ENCODE peak calls at places on chromosome 13, in five cellular contexts. One of them, this sample, is unnamed. For H3K4me1, the result is how much of the 10 kb centered on the place peaks cover.

GRCh38 chr13:76888421-76888820 is 2.2 kb upstream of the KCTD12 start:
- DNase-seq in left ventricle myocardium inferior: no peak
- DNase-seq in H9: no peak
- DNase-seq in aorta: no peak
- DNase-seq in ascending aorta: no peak
- DNase-seq in this sample: no peak

GRCh38 chr13:51731759-51732158 is 72.2 kb downstream of the DHRS12 start:
- DNase-seq in ascending aorta: no peak
- DNase-seq in left ventricle myocardium inferior: no peak
- DNase-seq in aorta: no peak
- DNase-seq in H9: no peak
- DNase-seq in this sample: no peak

GRCh38 chr13:105773887-105774538 is 761.4 kb downstream of the EFNB2 start:
- DNase-seq in aorta: no peak
- DNase-seq in left ventricle myocardium inferior: no peak
- DNase-seq in H9: no peak
- DNase-seq in ascending aorta: no peak
- DNase-seq in this sample: no peak

GRCh38 chr13:53198017-53198416 is 169.4 kb downstream of the OLFM4 start:
- DNase-seq in ascending aorta: no peak
- DNase-seq in H9: no peak
- DNase-seq in aorta: no peak
- DNase-seq in left ventricle myocardium inferior: no peak
- DNase-seq in this sample: no peak

GRCh38 chr13:51539887-51540286 is 44.4 kb upstream of the WDFY2 start:
- DNase-seq in left ventricle myocardium inferior: no peak
- DNase-seq in ascending aorta: no peak
- DNase-seq in H9: no peak
- DNase-seq in aorta: no peak
- DNase-seq in this sample: no peak

GRCh38 chr13:114096811-114097503 is 35.5 kb downstream of the RASA3 start:
- DNase-seq in ascending aorta: peak
- DNase-seq in H9: no peak
- DNase-seq in left ventricle myocardium inferior: no peak
- DNase-seq in aorta: peak
- DNase-seq in this sample: peak

GRCh38 chr13:65789815-65790214 is 1440.3 kb downstream of the PCDH9 start:
- DNase-seq in aorta: no peak
- DNase-seq in left ventricle myocardium inferior: no peak
- DNase-seq in ascending aorta: no peak
- DNase-seq in H9: no peak
- DNase-seq in this sample: no peak

GRCh38 chr13:91381371-91381770 is 17.1 kb upstream of the GPC5 start:
- DNase-seq in left ventricle myocardium inferior: no peak
- DNase-seq in H9: no peak
- DNase-seq in ascending aorta: no peak
- DNase-seq in aorta: no peak
- DNase-seq in this sample: no peak

GRCh38 chr13:31369213-31369612 is 169.4 kb downstream of the B3GLCT start:
- DNase-seq in H9: no peak
- DNase-seq in aorta: no peak
- DNase-seq in ascending aorta: no peak
- DNase-seq in left ventricle myocardium inferior: no peak
- DNase-seq in this sample: no peak

GRCh38 chr13:30222253-30222652 is 85.1 kb downstream of the KATNAL1 start:
- DNase-seq in H9: no peak
- DNase-seq in ascending aorta: no peak
- DNase-seq in left ventricle myocardium inferior: no peak
- DNase-seq in aorta: no peak
- DNase-seq in this sample: no peak

GRCh38 chr13:24865158-24865557 is 101.2 kb downstream of the RNF17 start:
- DNase-seq in left ventricle myocardium inferior: no peak
- DNase-seq in aorta: no peak
- DNase-seq in H9: no peak
- DNase-seq in ascending aorta: no peak
- DNase-seq in this sample: no peak

GRCh38 chr13:47897411-47898050 is 103.5 kb downstream of the SUCLA2 start:
- DNase-seq in left ventricle myocardium inferior: no peak
- DNase-seq in H9: peak
- DNase-seq in ascending aorta: no peak
- DNase-seq in aorta: no peak
- DNase-seq in this sample: no peak

GRCh38 chr13:31035162-31035951 is 102.9 kb downstream of the TEX26 start:
- DNase-seq in ascending aorta: peak
- DNase-seq in H9: no peak
- DNase-seq in left ventricle myocardium inferior: no peak
- DNase-seq in aorta: no peak
- DNase-seq in this sample: no peak

GRCh38 chr13:88071371-88071770 is 400.2 kb downstream of the SLITRK5 start:
- DNase-seq in left ventricle myocardium inferior: no peak
- DNase-seq in aorta: no peak
- DNase-seq in H9: no peak
- DNase-seq in ascending aorta: no peak
- DNase-seq in this sample: no peak

GRCh38 chr13:30477346-30478235 is 11.9 kb upstream of the HMGB1 start:
- DNase-seq in ascending aorta: no peak
- DNase-seq in H9: peak
- DNase-seq in left ventricle myocardium inferior: no peak
- DNase-seq in aorta: no peak
- DNase-seq in this sample: no peak

GRCh38 chr13:28650284-28650683 is 8.6 kb upstream of the POMP start:
- DNase-seq in left ventricle myocardium inferior: no peak
- DNase-seq in H9: no peak
- DNase-seq in ascending aorta: no peak
- DNase-seq in aorta: no peak
- DNase-seq in this sample: no peak

GRCh38 chr13:40205771-40206240 is 460.6 kb downstream of the FOXO1 start:
- DNase-seq in H9: no peak
- DNase-seq in ascending aorta: no peak
- DNase-seq in left ventricle myocardium inferior: no peak
- DNase-seq in aorta: no peak
- DNase-seq in this sample: no peak

GRCh38 chr13:39776439-39776838 is 121.0 kb downstream of the COG6 start:
- DNase-seq in aorta: no peak
- DNase-seq in left ventricle myocardium inferior: no peak
- DNase-seq in H9: no peak
- DNase-seq in ascending aorta: no peak
- DNase-seq in this sample: no peak

GRCh38 chr13:40665061-40665753 is 1.2 kb downstream of the FOXO1 start:
- DNase-seq in aorta: peak
- DNase-seq in H9: no peak
- DNase-seq in left ventricle myocardium inferior: peak
- DNase-seq in ascending aorta: peak
- DNase-seq in this sample: no peak

GRCh38 chr13:30429721-30430694 is 7.7 kb downstream of the UBE2L5 start:
- DNase-seq in left ventricle myocardium inferior: no peak
- DNase-seq in H9: no peak
- DNase-seq in aorta: no peak
- DNase-seq in ascending aorta: no peak
- DNase-seq in this sample: no peak

GRCh38 chr13:27794921-27795717 is 2.8 kb downstream of the GSX1 start:
- DNase-seq in left ventricle myocardium inferior: no peak
- DNase-seq in aorta: no peak
- DNase-seq in ascending aorta: no peak
- DNase-seq in H9: peak
- DNase-seq in this sample: no peak

GRCh38 chr13:85665286-85665685 is 133.9 kb downstream of the SLITRK6 start:
- DNase-seq in ascending aorta: no peak
- DNase-seq in aorta: no peak
- DNase-seq in left ventricle myocardium inferior: no peak
- DNase-seq in H9: no peak
- DNase-seq in this sample: no peak

GRCh38 chr13:66794340-66795031 is 435.6 kb downstream of the PCDH9 start:
- DNase-seq in H9: no peak
- DNase-seq in aorta: no peak
- DNase-seq in ascending aorta: no peak
- DNase-seq in left ventricle myocardium inferior: no peak
- DNase-seq in this sample: no peak

GRCh38 chr13:48727252-48728011 is 73.7 kb downstream of the CYSLTR2 start:
- DNase-seq in left ventricle myocardium inferior: peak
- DNase-seq in H9: no peak
- DNase-seq in aorta: no peak
- DNase-seq in ascending aorta: no peak
- DNase-seq in this sample: no peak

GRCh38 chr13:45370922-45371406 is 30.0 kb upstream of the TPT1 start:
- DNase-seq in ascending aorta: peak
- DNase-seq in H9: peak
- DNase-seq in aorta: peak
- DNase-seq in left ventricle myocardium inferior: peak
- DNase-seq in this sample: peak

GRCh38 chr13:94987869-94988268 is 275.5 kb upstream of the SOX21 start:
- DNase-seq in H9: no peak
- DNase-seq in left ventricle myocardium inferior: no peak
- DNase-seq in ascending aorta: no peak
- DNase-seq in aorta: no peak
- DNase-seq in this sample: no peak

GRCh38 chr13:40666905-40667621 is 622 bp upstream of the FOXO1 start:
- DNase-seq in ascending aorta: peak
- DNase-seq in H9: no peak
- DNase-seq in aorta: peak
- DNase-seq in left ventricle myocardium inferior: peak
- DNase-seq in this sample: peak

GRCh38 chr13:94984974-94985373 is 272.6 kb upstream of the SOX21 start:
- DNase-seq in ascending aorta: no peak
- DNase-seq in aorta: no peak
- DNase-seq in left ventricle myocardium inferior: no peak
- DNase-seq in H9: no peak
- DNase-seq in this sample: no peak

GRCh38 chr13:48126944-48127814 is 32.3 kb upstream of the MED4 start:
- DNase-seq in H9: peak
- DNase-seq in left ventricle myocardium inferior: peak
- DNase-seq in aorta: peak
- DNase-seq in ascending aorta: peak
- DNase-seq in this sample: peak

GRCh38 chr13:65892859-65893258 is 1337.3 kb downstream of the PCDH9 start:
- DNase-seq in ascending aorta: no peak
- DNase-seq in H9: no peak
- DNase-seq in left ventricle myocardium inferior: no peak
- DNase-seq in aorta: no peak
- DNase-seq in this sample: no peak

DNA sequence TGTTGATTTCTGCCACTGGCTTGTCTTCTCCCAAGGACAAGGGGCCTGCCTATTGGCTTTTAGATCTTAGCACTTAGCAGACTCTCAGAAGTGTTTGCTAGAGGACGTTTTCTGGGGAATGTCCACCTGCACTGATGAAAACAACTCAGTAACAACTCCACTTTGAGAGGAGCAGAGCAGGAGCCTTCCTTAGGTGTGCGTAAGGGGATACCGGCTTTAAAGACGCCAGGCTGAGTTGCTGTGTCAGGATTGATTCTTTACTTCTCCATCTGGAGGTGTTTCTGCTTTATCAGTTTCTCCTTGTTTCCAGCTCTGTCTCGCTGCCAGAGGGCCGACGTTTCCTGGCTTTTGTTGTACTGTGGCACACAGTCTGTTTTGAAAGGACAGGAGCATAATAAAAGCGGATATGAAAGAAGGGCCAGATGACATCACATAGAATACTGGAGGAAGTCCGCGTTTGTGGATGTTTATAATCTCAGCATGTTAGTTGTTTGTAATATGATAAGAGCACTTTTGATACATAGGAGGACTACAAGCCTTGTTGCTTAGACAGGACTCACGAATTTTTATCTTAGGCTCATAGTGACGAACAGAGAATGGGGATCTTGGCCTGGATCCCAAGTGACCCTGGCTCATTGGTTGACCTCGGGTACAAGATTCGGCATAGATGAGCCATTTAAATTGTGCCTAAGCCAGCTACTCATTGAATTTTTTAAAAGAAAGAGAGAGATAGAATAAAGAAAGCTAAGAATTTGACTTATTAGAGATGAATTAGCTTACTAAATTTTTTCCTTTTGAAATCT is 34.6 kb downstream of the COL4A2 start:
- DNase-seq in ascending aorta: peak
- DNase-seq in aorta: no peak
- DNase-seq in H9: no peak
- DNase-seq in left ventricle myocardium inferior: no peak
- DNase-seq in this sample: no peak
- H3K4me1 ChIP-seq in ascending aorta: half or more
- H3K4me1 ChIP-seq in aorta: under half
- H3K4me1 ChIP-seq in H9: under half
- H3K4me1 ChIP-seq in left ventricle myocardium inferior: half or more
- H3K4me1 ChIP-seq in this sample: under half

GRCh38 chr13:44273991-44274810 is 99.4 kb upstream of the SERP2 start:
- DNase-seq in H9: no peak
- DNase-seq in left ventricle myocardium inferior: no peak
- DNase-seq in ascending aorta: peak
- DNase-seq in aorta: no peak
- DNase-seq in this sample: no peak
- H3K4me1 ChIP-seq in H9: under half
- H3K4me1 ChIP-seq in left ventricle myocardium inferior: half or more
- H3K4me1 ChIP-seq in ascending aorta: under half
- H3K4me1 ChIP-seq in aorta: under half
- H3K4me1 ChIP-seq in this sample: half or more

DNA sequence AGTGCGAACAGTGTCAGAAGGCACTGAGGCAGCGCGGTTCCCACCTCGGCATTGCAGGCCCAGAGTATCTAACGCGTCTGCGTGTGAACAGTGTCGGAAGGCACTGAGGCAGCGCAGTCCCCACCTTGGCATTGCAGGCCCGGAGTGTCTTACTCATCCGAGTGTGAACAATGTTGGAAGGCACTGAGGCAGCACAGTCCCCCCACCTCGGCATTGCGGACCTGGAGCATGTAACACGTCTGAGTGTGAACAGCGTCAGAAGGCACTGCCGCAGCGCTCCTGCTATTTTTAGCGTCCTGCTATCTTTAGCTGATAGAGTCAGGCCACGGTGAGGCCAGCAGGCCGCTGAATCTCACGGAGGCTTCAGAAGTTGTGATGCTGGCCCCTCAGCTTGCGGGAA is 39.6 kb downstream of the ATP11A start:
- DNase-seq in left ventricle myocardium inferior: peak
- DNase-seq in ascending aorta: no peak
- DNase-seq in aorta: no peak
- DNase-seq in H9: peak
- DNase-seq in this sample: peak
- H3K4me1 ChIP-seq in left ventricle myocardium inferior: half or more
- H3K4me1 ChIP-seq in ascending aorta: under half
- H3K4me1 ChIP-seq in aorta: under half
- H3K4me1 ChIP-seq in H9: under half
- H3K4me1 ChIP-seq in this sample: under half

GRCh38 chr13:99258946-99259345 is 767 bp upstream of the GPR18 start:
- DNase-seq in H9: no peak
- DNase-seq in aorta: no peak
- DNase-seq in left ventricle myocardium inferior: no peak
- DNase-seq in ascending aorta: no peak
- DNase-seq in this sample: no peak

GRCh38 chr13:99261040-99261439 is 2.9 kb upstream of the GPR18 start:
- DNase-seq in ascending aorta: no peak
- DNase-seq in H9: no peak
- DNase-seq in left ventricle myocardium inferior: no peak
- DNase-seq in aorta: no peak
- DNase-seq in this sample: no peak

GRCh38 chr13:99258210-99258860 is at the start of gene GPR18:
- DNase-seq in left ventricle myocardium inferior: no peak
- DNase-seq in aorta: no peak
- DNase-seq in ascending aorta: no peak
- DNase-seq in H9: no peak
- DNase-seq in this sample: no peak

GRCh38 chr13:99257291-99257690 is 888 bp downstream of the GPR18 start:
- DNase-seq in H9: no peak
- DNase-seq in aorta: no peak
- DNase-seq in ascending aorta: no peak
- DNase-seq in left ventricle myocardium inferior: no peak
- DNase-seq in this sample: no peak

GRCh38 chr13:99260216-99260615 is 2.0 kb upstream of the GPR18 start:
- DNase-seq in H9: no peak
- DNase-seq in left ventricle myocardium inferior: no peak
- DNase-seq in ascending aorta: no peak
- DNase-seq in aorta: no peak
- DNase-seq in this sample: no peak
- H3K4me1 ChIP-seq in H9: under half
- H3K4me1 ChIP-seq in left ventricle myocardium inferior: under half
- H3K4me1 ChIP-seq in ascending aorta: under half
- H3K4me1 ChIP-seq in aorta: under half
- H3K4me1 ChIP-seq in this sample: half or more

This sample was measured in gastrocnemius medialis.